ENCODE peak calls at places on chromosomes 3 and 15, in six cellular contexts. G, X, Q, Y, E and C are unnamed samples.

GRCh38 chr15:38867556-38867955 is 302.9 kb upstream of the RASGRP1 start:
- DNase-seq in G (no peak), X (no peak), Q (no peak), Y (no peak), E (no peak), C (no peak)

GRCh38 chr3:107142786-107143185 is 234.5 kb upstream of the CCDC54 start:
- DNase-seq in G (no peak), X (no peak), Q (no peak), Y (no peak), E (no peak), C (no peak)

GRCh38 chr3:158369279-158369678 is 201.7 kb upstream of the MLF1 start:
- DNase-seq in G (no peak), X (no peak), Q (no peak), Y (no peak), E (no peak), C (no peak)

GRCh38 chr3:57026918-57027317 is 33.5 kb upstream of the SPATA12 start:
- DNase-seq in G (peak), X (no peak), Q (no peak), Y (no peak), E (no peak), C (peak)

GRCh38 chr3:4906107-4906621 is 73.1 kb upstream of the BHLHE40 start:
- DNase-seq in G (no peak), X (no peak), Q (no peak), Y (no peak), E (no peak), C (peak)

GRCh38 chr3:159418571-159419526 is 569.8 kb upstream of the IL12A start:
- DNase-seq in G (peak), X (no peak), Q (no peak), Y (no peak), E (no peak), C (peak)

GRCh38 chr3:170701696-170702678 is 116.1 kb upstream of the SLC7A14 start:
- DNase-seq in G (peak), X (no peak), Q (no peak), Y (no peak), E (no peak), C (peak)

GRCh38 chr3:136336329-136337100 is 86.4 kb downstream of the PCCB start:
- DNase-seq in G (peak), X (no peak), Q (no peak), Y (no peak), E (no peak), C (peak)

GRCh38 chr15:101451192-101451799 is 38.2 kb downstream of the PCSK6 start:
- DNase-seq in G (peak), X (no peak), Q (no peak), Y (peak), E (no peak), C (peak)

GRCh38 chr3:30124435-30125390 is 481.7 kb upstream of the TGFBR2 start:
- DNase-seq in G (peak), X (no peak), Q (no peak), Y (no peak), E (no peak), C (no peak)

GRCh38 chr3:118991775-118992174 is 42.9 kb downstream of the IGSF11 start:
- DNase-seq in G (no peak), X (no peak), Q (no peak), Y (no peak), E (no peak), C (no peak)

GRCh38 chr3:42588625-42589024 is 2.0 kb upstream of the SS18L2 start:
- DNase-seq in G (no peak), X (no peak), Q (no peak), Y (no peak), E (no peak), C (no peak)

GRCh38 chr3:110758208-110758607 is 313.4 kb upstream of the NECTIN3 start:
- DNase-seq in G (peak), X (no peak), Q (no peak), Y (no peak), E (no peak), C (no peak)

GRCh38 chr3:37064747-37065146 is 71.4 kb downstream of the MLH1 start:
- DNase-seq in G (no peak), X (no peak), Q (no peak), Y (no peak), E (no peak), C (peak)

GRCh38 chr3:147392083-147392916 is 14.0 kb downstream of the ZIC4 start:
- DNase-seq in G (peak), X (no peak), Q (no peak), Y (no peak), E (no peak), C (no peak)

GRCh38 chr15:29674661-29675533 is 147.4 kb downstream of the TJP1 start:
- DNase-seq in G (no peak), X (no peak), Q (peak), Y (no peak), E (no peak), C (peak)

GRCh38 chr3:45976191-45977091 is 19.2 kb downstream of the FYCO1 start:
- DNase-seq in G (no peak), X (peak), Q (peak), Y (no peak), E (no peak), C (no peak)

GRCh38 chr3:120767106-120767505 is 24.6 kb downstream of the GTF2E1 start:
- DNase-seq in G (no peak), X (no peak), Q (no peak), Y (no peak), E (no peak), C (peak)

GRCh38 chr15:51926808-51927207 is 44.8 kb downstream of the LEO1 start:
- DNase-seq in G (no peak), X (no peak), Q (no peak), Y (no peak), E (no peak), C (no peak)

GRCh38 chr15:69462030-69462492 is 9.4 kb downstream of the RPLP1 start:
- DNase-seq in G (no peak), X (no peak), Q (no peak), Y (no peak), E (no peak), C (no peak)

GRCh38 chr3:37456270-37456708 is 281.9 kb upstream of the LRRFIP2 start:
- DNase-seq in G (peak), X (no peak), Q (peak), Y (peak), E (no peak), C (peak)

GRCh38 chr15:53962646-53963561 is 15.3 kb upstream of the UNC13C start:
- DNase-seq in G (no peak), X (no peak), Q (no peak), Y (no peak), E (no peak), C (peak)

GRCh38 chr3:60053518-60054265 is 1003.9 kb upstream of the CFAP20DC start:
- DNase-seq in G (no peak), X (no peak), Q (no peak), Y (no peak), E (peak), C (peak)

GRCh38 chr3:52704611-52705437 is 767 bp downstream of the GLT8D1 start:
- DNase-seq in G (peak), X (no peak), Q (no peak), Y (no peak), E (no peak), C (peak)

GRCh38 chr3:55269636-55270035 is 217.5 kb downstream of the WNT5A start:
- DNase-seq in G (no peak), X (no peak), Q (no peak), Y (no peak), E (no peak), C (no peak)